ENCODE peak calls at places on chromosomes 12 and 14, in six cellular contexts. One of them, this sample, is unnamed.

GRCh38 chr12:52836491-52837175 is 2.5 kb upstream of the KRT79 start:
- DNase-seq in endothelial cell of umbilical vein: no peak
- DNase-seq in AG10803: no peak
- DNase-seq in OCI-LY7: no peak
- DNase-seq in HCT116: no peak
- DNase-seq in body of pancreas: no peak
- DNase-seq in this sample: no peak

GRCh38 chr12:51836012-51836832 is 12.3 kb downstream of the FIGNL2 start:
- DNase-seq in body of pancreas: no peak
- DNase-seq in HCT116: no peak
- DNase-seq in AG10803: no peak
- DNase-seq in OCI-LY7: no peak
- DNase-seq in endothelial cell of umbilical vein: no peak
- DNase-seq in this sample: no peak

GRCh38 chr12:108305520-108305919 is 33.6 kb downstream of the CMKLR1 start:
- DNase-seq in OCI-LY7: no peak
- DNase-seq in HCT116: no peak
- DNase-seq in AG10803: peak
- DNase-seq in body of pancreas: peak
- DNase-seq in endothelial cell of umbilical vein: no peak
- DNase-seq in this sample: peak

GRCh38 chr12:47816646-47817271 is 2.9 kb downstream of the HDAC7 start:
- DNase-seq in HCT116: no peak
- DNase-seq in OCI-LY7: no peak
- DNase-seq in body of pancreas: no peak
- DNase-seq in endothelial cell of umbilical vein: peak
- DNase-seq in AG10803: no peak
- DNase-seq in this sample: no peak

GRCh38 chr12:19550626-19551025 is 111.3 kb downstream of the AEBP2 start:
- DNase-seq in body of pancreas: no peak
- DNase-seq in HCT116: no peak
- DNase-seq in OCI-LY7: no peak
- DNase-seq in endothelial cell of umbilical vein: no peak
- DNase-seq in AG10803: no peak
- DNase-seq in this sample: no peak

GRCh38 chr12:56683-57346 is 9.8 kb upstream of the IQSEC3 start:
- DNase-seq in OCI-LY7: no peak
- DNase-seq in endothelial cell of umbilical vein: no peak
- DNase-seq in body of pancreas: no peak
- DNase-seq in AG10803: no peak
- DNase-seq in HCT116: no peak
- DNase-seq in this sample: no peak

GRCh38 chr12:100267603-100268281 is 765 bp downstream of the SCYL2 start:
- DNase-seq in AG10803: peak
- DNase-seq in OCI-LY7: no peak
- DNase-seq in body of pancreas: no peak
- DNase-seq in endothelial cell of umbilical vein: peak
- DNase-seq in HCT116: no peak
- DNase-seq in this sample: peak

GRCh38 chr12:116244001-116244400 is 33.5 kb downstream of the MED13L start:
- DNase-seq in OCI-LY7: no peak
- DNase-seq in AG10803: no peak
- DNase-seq in endothelial cell of umbilical vein: peak
- DNase-seq in HCT116: no peak
- DNase-seq in body of pancreas: no peak
- DNase-seq in this sample: no peak

GRCh38 chr12:90909069-90909676 is 45.8 kb downstream of the CCER1 start:
- DNase-seq in endothelial cell of umbilical vein: peak
- DNase-seq in OCI-LY7: peak
- DNase-seq in AG10803: peak
- DNase-seq in body of pancreas: peak
- DNase-seq in HCT116: peak
- DNase-seq in this sample: peak

DNA sequence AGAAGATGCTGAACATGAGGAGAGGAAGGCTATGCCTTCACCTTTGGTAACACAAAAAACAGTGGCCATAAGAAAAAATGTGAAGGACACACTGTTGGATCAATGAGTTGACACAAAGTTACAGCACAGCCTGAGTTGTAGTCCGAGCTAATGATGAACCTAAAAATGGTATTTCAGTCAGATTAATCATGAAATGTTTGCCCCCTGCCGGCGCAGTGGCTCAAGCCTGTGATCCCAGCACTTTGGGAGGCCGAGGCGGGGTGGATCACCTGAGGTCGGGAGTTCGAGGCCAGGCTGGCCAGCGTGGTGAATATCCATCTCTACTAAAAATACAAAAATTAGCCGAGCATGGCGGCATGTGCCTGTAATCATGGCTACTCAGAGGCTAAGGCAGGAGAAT is 1.3 kb upstream of the CAPRIN2 start:
- DNase-seq in OCI-LY7: no peak
- DNase-seq in body of pancreas: no peak
- DNase-seq in HCT116: no peak
- DNase-seq in endothelial cell of umbilical vein: no peak
- DNase-seq in AG10803: no peak
- DNase-seq in this sample: no peak
- H3K4me3 ChIP-seq in OCI-LY7: no peak
- H3K4me3 ChIP-seq in body of pancreas: no peak
- H3K4me3 ChIP-seq in HCT116: peak
- H3K4me3 ChIP-seq in endothelial cell of umbilical vein: no peak
- H3K4me3 ChIP-seq in AG10803: no peak
- H3K4me3 ChIP-seq in this sample: no peak

GRCh38 chr12:113756609-113757008 is 209.5 kb downstream of the RBM19 start:
- DNase-seq in HCT116: no peak
- DNase-seq in AG10803: no peak
- DNase-seq in OCI-LY7: no peak
- DNase-seq in body of pancreas: no peak
- DNase-seq in endothelial cell of umbilical vein: no peak
- DNase-seq in this sample: no peak

GRCh38 chr12:113758165-113758924 is 207.8 kb downstream of the RBM19 start:
- DNase-seq in endothelial cell of umbilical vein: no peak
- DNase-seq in body of pancreas: no peak
- DNase-seq in AG10803: no peak
- DNase-seq in OCI-LY7: no peak
- DNase-seq in HCT116: no peak
- DNase-seq in this sample: no peak

GRCh38 chr12:113755098-113755497 is 211.0 kb downstream of the RBM19 start:
- DNase-seq in OCI-LY7: no peak
- DNase-seq in body of pancreas: no peak
- DNase-seq in HCT116: no peak
- DNase-seq in AG10803: no peak
- DNase-seq in endothelial cell of umbilical vein: no peak
- DNase-seq in this sample: no peak

GRCh38 chr12:113759135-113759534 is 207.0 kb downstream of the RBM19 start:
- DNase-seq in OCI-LY7: no peak
- DNase-seq in AG10803: no peak
- DNase-seq in HCT116: no peak
- DNase-seq in body of pancreas: no peak
- DNase-seq in endothelial cell of umbilical vein: no peak
- DNase-seq in this sample: no peak

DNA sequence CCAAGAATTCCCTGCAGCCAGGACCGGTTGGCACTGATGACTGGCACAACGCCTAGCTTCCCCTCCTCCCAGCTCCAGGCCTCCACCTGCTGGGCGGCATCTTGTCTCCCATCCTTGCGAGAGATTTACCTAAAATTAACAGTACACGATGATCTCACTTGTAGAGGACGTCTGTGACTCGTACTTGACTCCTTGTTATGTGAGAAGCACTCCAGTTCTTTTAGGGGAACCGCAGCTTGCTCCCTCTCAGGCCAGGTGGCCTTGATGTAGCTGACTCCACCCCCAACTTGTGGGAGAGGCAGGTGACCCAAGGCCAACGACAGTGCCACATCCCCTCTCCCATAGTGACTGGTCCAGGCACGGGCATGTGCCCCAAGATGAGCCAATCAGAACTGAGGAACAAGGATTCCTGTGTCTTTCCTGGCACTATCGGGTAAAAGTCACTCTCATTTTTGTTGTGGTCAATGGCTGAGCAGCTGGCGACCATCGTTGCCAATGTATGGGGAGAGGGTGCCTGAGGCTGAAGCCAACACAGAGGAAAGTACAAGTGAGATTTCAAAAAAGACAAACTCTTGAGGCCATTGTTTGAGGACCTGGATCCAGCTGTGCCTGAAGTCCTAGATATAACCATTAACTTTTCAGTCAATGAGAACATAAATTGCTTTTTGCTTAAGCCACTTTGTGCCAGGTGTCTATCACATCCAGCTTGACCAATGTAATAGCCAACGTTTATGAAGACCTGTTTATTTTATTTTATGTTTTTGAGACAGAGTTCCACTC is 208.7 kb downstream of the RBM19 start:
- DNase-seq in body of pancreas: no peak
- DNase-seq in OCI-LY7: no peak
- DNase-seq in endothelial cell of umbilical vein: no peak
- DNase-seq in HCT116: peak
- DNase-seq in AG10803: no peak
- DNase-seq in this sample: no peak
- H3K4me3 ChIP-seq in body of pancreas: no peak
- H3K4me3 ChIP-seq in OCI-LY7: no peak
- H3K4me3 ChIP-seq in endothelial cell of umbilical vein: no peak
- H3K4me3 ChIP-seq in HCT116: no peak
- H3K4me3 ChIP-seq in AG10803: no peak
- H3K4me3 ChIP-seq in this sample: no peak

GRCh38 chr12:12791756-12792346 is 6.4 kb downstream of the APOLD1 start:
- DNase-seq in body of pancreas: no peak
- DNase-seq in endothelial cell of umbilical vein: no peak
- DNase-seq in OCI-LY7: no peak
- DNase-seq in AG10803: peak
- DNase-seq in HCT116: no peak
- DNase-seq in this sample: peak
- H3K4me3 ChIP-seq in body of pancreas: no peak
- H3K4me3 ChIP-seq in endothelial cell of umbilical vein: no peak
- H3K4me3 ChIP-seq in OCI-LY7: no peak
- H3K4me3 ChIP-seq in AG10803: no peak
- H3K4me3 ChIP-seq in HCT116: no peak
- H3K4me3 ChIP-seq in this sample: no peak

GRCh38 chr14:105861985-105862465 is 335.6 kb downstream of the TMEM121 start:
- DNase-seq in HCT116: no peak
- DNase-seq in AG10803: no peak
- DNase-seq in OCI-LY7: peak
- DNase-seq in endothelial cell of umbilical vein: no peak
- DNase-seq in body of pancreas: no peak
- DNase-seq in this sample: no peak
- H3K4me3 ChIP-seq in HCT116: no peak
- H3K4me3 ChIP-seq in AG10803: no peak
- H3K4me3 ChIP-seq in OCI-LY7: peak
- H3K4me3 ChIP-seq in endothelial cell of umbilical vein: no peak
- H3K4me3 ChIP-seq in body of pancreas: no peak
- H3K4me3 ChIP-seq in this sample: no peak

GRCh38 chr12:76872415-76872814 is 6.4 kb downstream of the CSRP2 start:
- DNase-seq in OCI-LY7: peak
- DNase-seq in body of pancreas: no peak
- DNase-seq in endothelial cell of umbilical vein: no peak
- DNase-seq in AG10803: no peak
- DNase-seq in HCT116: no peak
- DNase-seq in this sample: no peak
- H3K4me3 ChIP-seq in OCI-LY7: no peak
- H3K4me3 ChIP-seq in body of pancreas: no peak
- H3K4me3 ChIP-seq in endothelial cell of umbilical vein: no peak
- H3K4me3 ChIP-seq in AG10803: no peak
- H3K4me3 ChIP-seq in HCT116: no peak
- H3K4me3 ChIP-seq in this sample: no peak

GRCh38 chr14:104266643-104267575 is 128.5 kb downstream of the KIF26A start:
- DNase-seq in AG10803: no peak
- DNase-seq in HCT116: no peak
- DNase-seq in body of pancreas: peak
- DNase-seq in endothelial cell of umbilical vein: no peak
- DNase-seq in OCI-LY7: no peak
- DNase-seq in this sample: no peak

GRCh38 chr14:104265918-104266642 is 127.7 kb downstream of the KIF26A start:
- DNase-seq in HCT116: no peak
- DNase-seq in OCI-LY7: no peak
- DNase-seq in endothelial cell of umbilical vein: no peak
- DNase-seq in body of pancreas: peak
- DNase-seq in AG10803: no peak
- DNase-seq in this sample: no peak

GRCh38 chr14:104262515-104263514 is 124.4 kb downstream of the KIF26A start:
- DNase-seq in body of pancreas: peak
- DNase-seq in AG10803: no peak
- DNase-seq in endothelial cell of umbilical vein: no peak
- DNase-seq in HCT116: no peak
- DNase-seq in OCI-LY7: no peak
- DNase-seq in this sample: no peak

GRCh38 chr14:104263671-104264358 is 125.4 kb downstream of the KIF26A start:
- DNase-seq in body of pancreas: peak
- DNase-seq in OCI-LY7: no peak
- DNase-seq in AG10803: no peak
- DNase-seq in HCT116: no peak
- DNase-seq in endothelial cell of umbilical vein: no peak
- DNase-seq in this sample: no peak

GRCh38 chr14:104264495-104265265 is 126.3 kb downstream of the KIF26A start:
- DNase-seq in endothelial cell of umbilical vein: no peak
- DNase-seq in HCT116: no peak
- DNase-seq in AG10803: no peak
- DNase-seq in OCI-LY7: no peak
- DNase-seq in body of pancreas: peak
- DNase-seq in this sample: no peak
- H3K4me3 ChIP-seq in endothelial cell of umbilical vein: no peak
- H3K4me3 ChIP-seq in HCT116: no peak
- H3K4me3 ChIP-seq in AG10803: no peak
- H3K4me3 ChIP-seq in OCI-LY7: no peak
- H3K4me3 ChIP-seq in body of pancreas: no peak
- H3K4me3 ChIP-seq in this sample: no peak

GRCh38 chr12:38904932-38905479 is 385 bp downstream of the CPNE8 start:
- DNase-seq in AG10803: peak
- DNase-seq in body of pancreas: peak
- DNase-seq in OCI-LY7: no peak
- DNase-seq in endothelial cell of umbilical vein: peak
- DNase-seq in HCT116: peak
- DNase-seq in this sample: peak
- H3K4me3 ChIP-seq in AG10803: peak
- H3K4me3 ChIP-seq in body of pancreas: peak
- H3K4me3 ChIP-seq in OCI-LY7: no peak
- H3K4me3 ChIP-seq in endothelial cell of umbilical vein: peak
- H3K4me3 ChIP-seq in HCT116: peak
- H3K4me3 ChIP-seq in this sample: peak

DNA sequence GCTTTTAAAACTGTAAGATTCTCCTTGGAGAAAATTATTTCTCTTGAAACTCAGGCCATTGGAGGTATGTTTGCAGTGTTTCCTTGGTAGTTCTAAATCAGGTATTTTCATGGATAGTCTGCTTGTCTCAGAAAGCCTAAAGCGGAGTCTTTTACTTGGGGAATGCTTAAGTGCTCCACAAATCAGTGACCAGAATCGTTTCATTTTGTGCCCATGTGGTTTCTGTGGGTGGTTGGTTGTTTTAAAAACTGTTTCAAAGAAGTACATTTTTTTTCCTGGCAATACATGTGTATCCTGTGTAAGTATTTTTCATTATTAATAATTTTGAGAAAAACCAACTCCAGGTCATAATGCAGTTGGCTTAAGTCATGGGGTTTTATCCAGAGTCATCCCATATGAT is 33.6 kb downstream of the CCDC91 start:
- DNase-seq in HCT116: no peak
- DNase-seq in body of pancreas: no peak
- DNase-seq in AG10803: no peak
- DNase-seq in OCI-LY7: no peak
- DNase-seq in endothelial cell of umbilical vein: no peak
- DNase-seq in this sample: no peak
- H3K4me3 ChIP-seq in HCT116: no peak
- H3K4me3 ChIP-seq in body of pancreas: no peak
- H3K4me3 ChIP-seq in AG10803: no peak
- H3K4me3 ChIP-seq in OCI-LY7: no peak
- H3K4me3 ChIP-seq in endothelial cell of umbilical vein: no peak
- H3K4me3 ChIP-seq in this sample: no peak